ENCODE peak calls at places on chromosome 22, in nine cellular contexts. V is stimulated activated CD8-positive, alpha-beta memory T cell treated with anti-CD3 and anti-CD28 coated beads, Interleukin-4, amount 100 ng/mL, for 4 hours; D is smooth muscle cell of the brain vasculature; L is GDM1; H is AG04449; E is AG04450; U is COR-L47; T is K562; B is neural crest cell. J is an unnamed sample.

GRCh38 chr22:44493206-44493605 is 4.8 kb downstream of the RTL6 start:
- DNase-seq in V (no peak), D (no peak), L (no peak), H (no peak), E (no peak), U (no peak), T (no peak), B (no peak), J (no peak)

GRCh38 chr22:24289138-24289537 is 18.5 kb downstream of the SPECC1L start:
- DNase-seq in V (no peak), D (no peak), L (no peak), H (peak), E (peak), U (no peak), T (no peak), B (no peak), J (peak)

GRCh38 chr22:31185056-31185455 is 25.1 kb downstream of the RNF185 start:
- DNase-seq in V (no peak), D (no peak), L (no peak), H (no peak), E (no peak), U (no peak), T (no peak), B (no peak), J (no peak)

GRCh38 chr22:27809700-27810365 is 8.3 kb upstream of the MN1 start:
- DNase-seq in V (no peak), D (no peak), L (no peak), H (no peak), E (no peak), U (no peak), T (no peak), B (no peak), J (no peak)

GRCh38 chr22:19876941-19877625 is 22.4 kb upstream of the GNB1L start:
- DNase-seq in V (no peak), D (no peak), L (no peak), H (no peak), E (no peak), U (no peak), T (no peak), B (no peak), J (no peak)

GRCh38 chr22:46367707-46368191 is 32.2 kb downstream of the TRMU start:
- DNase-seq in V (peak), D (no peak), L (peak), H (no peak), E (peak), U (peak), T (peak), B (peak), J (peak)

GRCh38 chr22:42282252-42282942 is 11.9 kb upstream of the TCF20 start:
- DNase-seq in V (no peak), D (no peak), L (no peak), H (no peak), E (no peak), U (no peak), T (no peak), B (no peak), J (no peak)

GRCh38 chr22:26656896-26657851 is at the start of gene MIAT:
- DNase-seq in V (no peak), D (no peak), L (no peak), H (no peak), E (no peak), U (peak), T (peak), B (peak), J (peak)

GRCh38 chr22:39960791-39961746 is 872 bp downstream of the TMA7B start:
- DNase-seq in V (peak), D (peak), L (peak), H (peak), E (peak), U (no peak), T (peak), B (no peak), J (no peak)

GRCh38 chr22:39997421-39997820 is 2.7 kb downstream of the FAM83F start:
- DNase-seq in V (no peak), D (no peak), L (no peak), H (no peak), E (no peak), U (no peak), T (no peak), B (no peak), J (no peak)

GRCh38 chr22:39308614-39309363 is 10.6 kb downstream of the RPL3 start:
- DNase-seq in V (no peak), D (peak), L (no peak), H (peak), E (peak), U (no peak), T (no peak), B (no peak), J (no peak)

GRCh38 chr22:37959231-37959825 is 5.8 kb downstream of the POLR2F start:
- DNase-seq in V (no peak), D (no peak), L (no peak), H (no peak), E (no peak), U (no peak), T (no peak), B (no peak), J (no peak)

GRCh38 chr22:27378994-27379393 is 422.6 kb downstream of the MN1 start:
- DNase-seq in V (no peak), D (no peak), L (no peak), H (no peak), E (no peak), U (no peak), T (no peak), B (no peak), J (peak)

GRCh38 chr22:25202290-25202921 is 2.7 kb downstream of the CRYBB3 start:
- DNase-seq in V (no peak), D (peak), L (no peak), H (peak), E (peak), U (peak), T (peak), B (peak), J (peak)

GRCh38 chr22:46008291-46008690 is 31.3 kb upstream of the WNT7B start:
- DNase-seq in V (no peak), D (no peak), L (no peak), H (no peak), E (no peak), U (no peak), T (no peak), B (no peak), J (no peak)

GRCh38 chr22:37848587-37849088 is 581 bp upstream of the EIF3L start:
- DNase-seq in V (no peak), D (no peak), L (no peak), H (no peak), E (no peak), U (peak), T (peak), B (no peak), J (peak)

GRCh38 chr22:33832558-33833151 is 87.6 kb downstream of the LARGE1 start:
- DNase-seq in V (no peak), D (no peak), L (no peak), H (no peak), E (no peak), U (no peak), T (no peak), B (no peak), J (no peak)

GRCh38 chr22:20441631-20442484 is 4.2 kb upstream of the SCARF2 start:
- DNase-seq in V (no peak), D (no peak), L (no peak), H (no peak), E (no peak), U (no peak), T (no peak), B (no peak), J (no peak)

GRCh38 chr22:35726398-35726797 is 8.7 kb downstream of the APOL5 start:
- DNase-seq in V (no peak), D (no peak), L (no peak), H (no peak), E (no peak), U (no peak), T (no peak), B (no peak), J (no peak)

GRCh38 chr22:18955696-18956095 is 19.6 kb upstream of the PRODH start:
- DNase-seq in V (no peak), D (no peak), L (no peak), H (no peak), E (no peak), U (no peak), T (no peak), B (no peak), J (no peak)

GRCh38 chr22:44357296-44357961 is 44.7 kb upstream of the SHISAL1 start:
- DNase-seq in V (no peak), D (no peak), L (no peak), H (no peak), E (no peak), U (no peak), T (no peak), B (no peak), J (no peak)

GRCh38 chr22:48503876-48504275 is 1323.8 kb downstream of the BRD1 start:
- DNase-seq in V (no peak), D (no peak), L (no peak), H (no peak), E (no peak), U (no peak), T (no peak), B (no peak), J (no peak)

GRCh38 chr22:21697021-21697771 is 31.4 kb downstream of the PPIL2 start:
- DNase-seq in V (no peak), D (no peak), L (no peak), H (no peak), E (no peak), U (no peak), T (no peak), B (no peak), J (no peak)

GRCh38 chr22:40533712-40534378 is 102.7 kb downstream of the MRTFA start:
- DNase-seq in V (peak), D (no peak), L (peak), H (no peak), E (no peak), U (no peak), T (peak), B (no peak), J (peak)

GRCh38 chr22:19869497-19870152 is 15.0 kb upstream of the GNB1L start:
- DNase-seq in V (no peak), D (no peak), L (no peak), H (no peak), E (no peak), U (no peak), T (no peak), B (no peak), J (no peak)

GRCh38 chr22:36913431-36914382 is at the start of gene CSF2RB:
- DNase-seq in V (no peak), D (no peak), L (peak), H (no peak), E (no peak), U (no peak), T (no peak), B (no peak), J (peak)

GRCh38 chr22:37896181-37896592 is 9.9 kb upstream of the MICALL1 start:
- DNase-seq in V (no peak), D (no peak), L (peak), H (no peak), E (no peak), U (no peak), T (no peak), B (no peak), J (no peak)

GRCh38 chr22:38034278-38034882 is 22.8 kb upstream of the PICK1 start:
- DNase-seq in V (no peak), D (peak), L (peak), H (no peak), E (peak), U (no peak), T (peak), B (no peak), J (peak)

GRCh38 chr22:38718414-38718813 is 12.7 kb downstream of the GTPBP1 start:
- DNase-seq in V (no peak), D (no peak), L (no peak), H (no peak), E (no peak), U (peak), T (no peak), B (no peak), J (no peak)

GRCh38 chr22:49983148-49984042 is 22.8 kb downstream of the PIM3 start:
- DNase-seq in V (no peak), D (no peak), L (no peak), H (no peak), E (no peak), U (no peak), T (no peak), B (no peak), J (no peak)

GRCh38 chr22:19991645-19992451 is 24.8 kb downstream of the ARVCF start:
- DNase-seq in V (no peak), D (no peak), L (no peak), H (no peak), E (no peak), U (no peak), T (no peak), B (no peak), J (no peak)

GRCh38 chr22:30425616-30426394 is at the start of gene MTFP1:
- DNase-seq in V (no peak), D (no peak), L (peak), H (no peak), E (no peak), U (peak), T (peak), B (peak), J (peak)

GRCh38 chr22:23534851-23535717 is 45.0 kb downstream of the IGLL1 start:
- DNase-seq in V (no peak), D (no peak), L (no peak), H (no peak), E (no peak), U (no peak), T (no peak), B (no peak), J (no peak)

GRCh38 chr22:48925450-48925849 is 902.2 kb downstream of the BRD1 start:
- DNase-seq in V (no peak), D (no peak), L (no peak), H (no peak), E (no peak), U (no peak), T (no peak), B (no peak), J (no peak)